ENCODE peak calls at places on chromosomes 7 and 10, in four cellular contexts. K, L, U and E are unnamed samples.

GRCh38 chr10:70309661-70310060 is 25.9 kb upstream of the NPFFR1 start:
- DNase-seq in U (no peak), L (no peak), K (peak), E (no peak)

GRCh38 chr10:86632009-86632800 is 22.1 kb upstream of the OPN4 start:
- DNase-seq in K (no peak), L (peak), U (no peak), E (no peak)

GRCh38 chr7:131105803-131106680 is 221.6 kb upstream of the MKLN1 start:
- DNase-seq in K (peak), U (peak), L (peak), E (peak)

GRCh38 chr7:32094516-32094915 is 24.3 kb upstream of the PDE1C start:
- DNase-seq in U (no peak), L (no peak), K (no peak), E (no peak)

GRCh38 chr10:6958254-6958653 is 378.2 kb upstream of the PRKCQ start:
- DNase-seq in U (peak), L (no peak), K (no peak), E (no peak)

GRCh38 chr10:96560970-96561887 is 25.6 kb downstream of the TM9SF3 start:
- DNase-seq in L (peak), U (no peak), K (no peak), E (no peak)

GRCh38 chr10:98411768-98412167 is 3.2 kb downstream of the PYROXD2 start:
- DNase-seq in L (no peak), U (no peak), K (no peak), E (no peak)

GRCh38 chr10:13815766-13816165 is 229.0 kb downstream of the PRPF18 start:
- DNase-seq in U (no peak), L (peak), K (no peak), E (no peak)